ENCODE peak calls at places on chromosomes 2 and 18, in nine cellular contexts. J is prostate gland; E is CD8-positive, alpha-beta T cell; U is Peyer's patch; T is Panc1; N is astrocyte; R is GM12878; V is heart left ventricle; A is testis. G is an unnamed sample. For H3K4me1, the result is how much of the 10 kb centered on the place peaks cover.

GRCh38 chr2:9852881-9853280 is 9.6 kb downstream of the TAF1B start:
- DNase-seq in J (no peak), E (no peak), U (no peak), T (no peak), N (no peak), R (no peak), V (no peak), A (no peak), G (no peak)

GRCh38 chr2:10079931-10080535 is at the start of gene CYS1:
- DNase-seq in J (no peak), E (peak), U (no peak), T (no peak), N (no peak), R (no peak), V (peak), A (no peak), G (peak)

GRCh38 chr2:74991977-74992376 is 33.5 kb downstream of the POLE4 start:
- DNase-seq in J (no peak), E (no peak), U (no peak), T (no peak), N (peak), R (no peak), V (no peak), A (no peak), G (no peak)

GRCh38 chr18:77482190-77482928 is 232.7 kb downstream of the GALR1 start:
- DNase-seq in J (no peak), E (no peak), U (no peak), T (no peak), N (no peak), R (no peak), V (no peak), A (no peak), G (no peak)

GRCh38 chr18:45415614-45416013 is 199.7 kb upstream of the SLC14A2 start:
- DNase-seq in J (no peak), E (no peak), U (no peak), T (no peak), N (no peak), R (no peak), V (no peak), A (no peak), G (no peak)

GRCh38 chr2:224820283-224820991 is 104.3 kb upstream of the CCDC195 start:
- DNase-seq in J (no peak), E (no peak), U (no peak), T (no peak), N (peak), R (no peak), V (no peak), A (no peak), G (no peak)

GRCh38 chr2:101337877-101338276 is 29.4 kb upstream of the RNF149 start:
- DNase-seq in J (no peak), E (no peak), U (no peak), T (no peak), N (peak), R (no peak), V (no peak), A (no peak), G (no peak)

GRCh38 chr2:84421791-84422190 is 37.3 kb downstream of the SUCLG1 start:
- DNase-seq in J (no peak), E (no peak), U (no peak), T (no peak), N (no peak), R (no peak), V (no peak), A (no peak), G (no peak)

GRCh38 chr18:26487437-26487836 is 60.9 kb downstream of the KCTD1 start:
- DNase-seq in J (no peak), E (no peak), U (no peak), T (no peak), N (peak), R (peak), V (no peak), A (no peak), G (peak)

GRCh38 chr2:223008162-223008561 is 43.8 kb upstream of the KCNE4 start:
- DNase-seq in J (no peak), E (no peak), U (no peak), T (no peak), N (peak), R (no peak), V (no peak), A (no peak), G (no peak)

GRCh38 chr18:25459814-25460213 is 107.8 kb upstream of the ZNF521 start:
- DNase-seq in J (no peak), E (no peak), U (no peak), T (no peak), N (no peak), R (no peak), V (no peak), A (no peak), G (no peak)

GRCh38 chr18:79692056-79692455 is 12.5 kb downstream of the CTDP1 start:
- DNase-seq in J (no peak), E (no peak), U (peak), T (no peak), N (no peak), R (no peak), V (no peak), A (no peak), G (no peak)

GRCh38 chr2:84946204-84947009 is 24.6 kb upstream of the KCMF1 start:
- DNase-seq in J (no peak), E (peak), U (peak), T (peak), N (peak), R (peak), V (no peak), A (no peak), G (peak)

GRCh38 chr2:2698182-2699116 is 367.4 kb upstream of the MYT1L start:
- DNase-seq in J (no peak), E (no peak), U (no peak), T (no peak), N (no peak), R (no peak), V (no peak), A (no peak), G (no peak)

GRCh38 chr2:222635295-222635694 is 20.6 kb downstream of the FARSB start:
- DNase-seq in J (no peak), E (no peak), U (no peak), T (no peak), N (no peak), R (no peak), V (no peak), A (no peak), G (no peak)

GRCh38 chr18:64099244-64099643 is 49.6 kb downstream of the LINC00305 start:
- DNase-seq in J (no peak), E (no peak), U (no peak), T (no peak), N (no peak), R (no peak), V (no peak), A (no peak), G (no peak)

GRCh38 chr18:79915161-79916127 is 36.0 kb downstream of the SLC66A2 start:
- DNase-seq in J (no peak), E (no peak), U (no peak), T (no peak), N (no peak), R (no peak), V (no peak), A (peak), G (no peak)

GRCh38 chr2:219296142-219296541 is 13.1 kb downstream of the PTPRN start:
- DNase-seq in J (no peak), E (no peak), U (no peak), T (no peak), N (no peak), R (no peak), V (no peak), A (no peak), G (no peak)

GRCh38 chr2:219299372-219299760 is 9.8 kb downstream of the PTPRN start:
- DNase-seq in J (no peak), E (no peak), U (no peak), T (no peak), N (no peak), R (no peak), V (no peak), A (no peak), G (no peak)

GRCh38 chr2:219298759-219299371 is 10.3 kb downstream of the PTPRN start:
- DNase-seq in J (peak), E (peak), U (peak), T (peak), N (peak), R (peak), V (peak), A (peak), G (peak)

GRCh38 chr2:219296631-219297391 is 12.4 kb downstream of the PTPRN start:
- DNase-seq in J (no peak), E (peak), U (no peak), T (no peak), N (no peak), R (no peak), V (no peak), A (no peak), G (no peak)

DNA sequence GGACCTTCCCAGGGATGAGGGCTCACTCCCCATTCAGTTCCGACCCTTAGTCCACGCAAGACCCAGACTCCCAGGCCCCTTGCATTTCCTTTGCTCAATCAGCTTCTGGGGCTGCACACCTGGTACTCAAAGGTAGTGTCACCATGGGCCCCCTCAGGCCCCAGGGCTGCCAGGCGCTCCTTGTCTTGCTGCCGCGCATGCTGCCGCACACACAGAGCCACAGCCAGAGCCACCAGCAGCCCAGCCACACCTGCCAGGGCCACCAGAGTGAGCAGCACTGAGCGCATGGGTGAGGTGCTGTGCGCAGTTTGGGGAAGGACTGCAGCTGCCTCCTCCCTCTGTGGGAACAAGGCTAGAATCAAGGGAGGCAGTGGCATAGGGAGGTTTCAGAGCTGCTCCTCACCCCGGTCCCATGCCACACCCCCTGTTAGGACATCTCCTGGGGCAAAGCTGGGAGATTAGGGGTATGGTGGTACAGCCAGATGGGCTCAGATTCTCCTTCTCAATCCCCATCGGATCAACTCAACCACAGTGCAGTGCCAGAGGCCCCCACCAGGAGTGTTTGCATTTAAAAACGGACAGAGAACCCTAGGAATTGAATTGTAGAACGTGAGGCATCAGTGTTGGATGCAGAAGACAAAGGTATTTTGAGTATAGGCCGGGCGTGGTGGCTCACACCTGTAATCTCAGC is 11.3 kb downstream of the PTPRN start:
- DNase-seq in J (no peak), E (no peak), U (no peak), T (no peak), N (no peak), R (no peak), V (no peak), A (no peak), G (no peak)
- TF ChIP-seq CTCF in J (no peak), E (no peak), U (no peak), T (no peak), N (peak), R (no peak), V (no peak), A (no peak), G (no peak)

GRCh38 chr2:71457959-71458322 is 4.6 kb downstream of the DYSF start:
- DNase-seq in J (no peak), E (no peak), U (no peak), T (no peak), N (no peak), R (no peak), V (no peak), A (no peak), G (no peak)

GRCh38 chr2:71457123-71457958 is 4.0 kb downstream of the DYSF start:
- DNase-seq in J (no peak), E (no peak), U (no peak), T (no peak), N (no peak), R (no peak), V (no peak), A (no peak), G (no peak)

GRCh38 chr2:71455741-71456569 is 2.6 kb downstream of the DYSF start:
- DNase-seq in J (no peak), E (no peak), U (no peak), T (no peak), N (peak), R (no peak), V (peak), A (no peak), G (peak)

GRCh38 chr2:71455011-71455740 is 1.8 kb downstream of the DYSF start:
- DNase-seq in J (no peak), E (no peak), U (no peak), T (no peak), N (no peak), R (no peak), V (no peak), A (no peak), G (no peak)

DNA sequence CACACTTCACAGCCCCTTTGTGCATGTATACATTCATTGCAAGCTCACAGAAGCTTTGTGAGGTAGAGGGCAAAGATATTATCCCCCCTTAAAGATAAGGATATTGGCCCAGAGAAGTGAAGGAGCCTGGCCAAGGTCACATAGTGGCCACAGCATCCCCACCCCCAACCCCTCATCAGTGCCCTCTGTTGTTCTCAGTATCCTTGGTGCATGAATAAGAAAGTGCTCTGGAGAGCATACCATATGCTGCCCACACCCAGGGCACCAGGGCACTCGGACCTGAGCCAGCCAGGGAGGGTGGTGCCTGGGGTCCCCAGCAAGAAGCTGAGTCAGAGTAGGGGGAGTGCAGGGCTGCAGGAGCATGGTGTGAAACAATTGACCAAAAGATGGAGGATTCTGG is 3.3 kb downstream of the DYSF start:
- DNase-seq in J (no peak), E (no peak), U (no peak), T (no peak), N (no peak), R (no peak), V (no peak), A (no peak), G (no peak)
- H3K4me1 ChIP-seq in J (under half), E (under half), U (under half), T (under half), N (half or more), R (under half), V (half or more), A (under half), G (under half)

DNA sequence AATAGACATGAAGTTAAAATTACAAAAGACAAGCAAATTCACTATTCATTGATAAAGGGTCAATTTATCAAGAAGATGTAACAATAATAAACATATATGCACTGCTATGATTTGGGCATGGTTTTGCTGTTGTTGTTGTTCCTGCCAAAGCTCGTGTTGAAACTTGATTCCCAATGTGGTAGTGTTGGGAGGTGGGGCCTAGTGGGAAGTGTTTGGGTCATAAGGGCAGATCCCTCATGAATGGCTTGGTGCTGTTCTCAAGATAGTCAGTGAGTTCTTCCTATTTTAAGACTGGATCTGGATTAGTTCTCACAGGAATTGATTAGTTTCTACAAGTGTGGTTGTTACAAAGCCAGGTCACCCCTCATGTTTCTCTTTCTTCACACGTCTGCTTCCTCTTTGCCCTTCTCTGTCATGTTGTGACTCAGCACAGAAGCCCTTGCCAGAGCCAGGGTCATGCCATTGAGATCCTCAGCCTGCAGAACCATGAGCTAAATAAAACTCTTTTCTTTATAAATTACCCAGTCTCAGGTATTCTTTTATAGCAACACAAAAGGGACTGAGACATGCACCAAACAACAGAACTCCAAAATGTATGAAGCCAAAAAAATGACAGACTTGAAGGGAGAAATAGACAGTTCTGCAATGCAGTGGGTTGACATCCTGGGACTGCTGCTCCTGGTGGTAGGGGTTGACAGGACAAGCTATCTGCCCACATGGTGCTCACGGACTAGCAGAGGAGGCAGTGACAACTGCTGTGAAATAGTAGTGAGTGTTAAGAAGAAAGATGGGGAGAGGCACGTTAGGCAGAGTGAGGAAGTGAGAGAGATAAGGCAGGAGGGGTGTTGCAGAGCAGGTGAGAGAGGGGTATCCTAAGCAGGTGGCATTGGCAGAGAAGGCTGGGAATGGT is 18.6 kb upstream of the SKA1 start:
- DNase-seq in J (no peak), E (no peak), U (no peak), T (no peak), N (no peak), R (peak), V (no peak), A (no peak), G (no peak)
- TF ChIP-seq CTCF in J (no peak), E (no peak), U (no peak), T (no peak), N (no peak), R (peak), V (no peak), A (no peak), G (no peak)

GRCh38 chr2:165390875-165391274 is 78.6 kb upstream of the CSRNP3 start:
- DNase-seq in J (no peak), E (no peak), U (no peak), T (no peak), N (no peak), R (no peak), V (no peak), A (no peak), G (no peak)
- H3K4me1 ChIP-seq in J (under half), E (under half), U (under half), T (under half), N (under half), R (under half), V (under half), A (under half), G (under half)

GRCh38 chr2:32627901-32628645 is at the start of gene TTC27:
- DNase-seq in J (peak), E (peak), U (peak), T (peak), N (peak), R (peak), V (peak), A (peak), G (peak)
- TF ChIP-seq CTCF in J (peak), E (no peak), U (no peak), T (no peak), N (no peak), R (no peak), V (no peak), A (no peak), G (peak)

GRCh38 chr2:11990576-11990975 is 244.1 kb downstream of the LPIN1 start:
- DNase-seq in J (no peak), E (no peak), U (no peak), T (no peak), N (no peak), R (no peak), V (no peak), A (no peak), G (no peak)
- H3K4me1 ChIP-seq in J (under half), E (under half), U (under half), T (under half), N (under half), R (under half), V (under half), A (under half), G (under half)

G was measured in Caco-2.